ENCODE peak calls at places on chromosomes 4 and X, in four cellular contexts. P is hypothalamus; E is GM03348; U is stimulated activated CD8-positive, alpha-beta memory T cell treated with anti-CD3 and anti-CD28 coated beads, Interleukin-7, amount 100 ng/mL, for 24 hours. F is an unnamed sample.
A peak's percentile ranks its signal among the peaks of the same experiment; 100 is the strongest.

GRCh38 chr4:55625835-55626234 is 10.3 kb downstream of the NMU start:
- DNase-seq in E (no peak), P (no peak), U (no peak), F (no peak)

GRCh38 chr4:100428051-100428450 is 89.8 kb downstream of the EMCN start:
- DNase-seq in E (peak; percentile 6), U (no peak), P (no peak), F (peak; percentile 62)

GRCh38 chrX:19824603-19825002 is 62.8 kb downstream of the SH3KBP1 start:
- DNase-seq in U (no peak), P (no peak), E (peak; percentile 52), F (peak; percentile 73)

GRCh38 chr4:124132161-124132560 is 580.4 kb downstream of the ANKRD50 start:
- DNase-seq in E (no peak), U (no peak), P (no peak), F (peak; percentile 8)

GRCh38 chrX:72052415-72053090 is 79.2 kb downstream of the RTL5 start:
- DNase-seq in E (peak; percentile 19), U (no peak), P (no peak), F (peak; percentile 63)

GRCh38 chr4:150533673-150534072 is 48.3 kb upstream of the MAB21L2 start:
- DNase-seq in P (no peak), E (no peak), U (no peak), F (peak; percentile 0)

GRCh38 chr4:150593996-150594395 is 12.0 kb downstream of the MAB21L2 start:
- DNase-seq in U (no peak), E (peak; percentile 11), P (no peak), F (peak; percentile 30)

GRCh38 chrX:9037296-9037695 is 3.4 kb upstream of the FAM9B start:
- DNase-seq in U (no peak), P (no peak), E (no peak), F (no peak)

GRCh38 chr4:119190354-119190753 is 22.2 kb upstream of the USP53 start:
- DNase-seq in U (no peak), P (no peak), E (no peak), F (no peak)

GRCh38 chrX:102345916-102346315 is 93.9 kb downstream of the NXF2B start:
- DNase-seq in E (peak; percentile 32), U (peak; percentile 30), P (no peak), F (peak; percentile 39)

GRCh38 chr4:55925235-55925634 is 23.5 kb upstream of the CEP135 start:
- DNase-seq in U (no peak), E (no peak), P (no peak), F (peak; percentile 33)

GRCh38 chr4:26191353-26191752 is 129.5 kb upstream of the RBPJ start:
- DNase-seq in P (no peak), E (no peak), U (no peak), F (no peak)

F was measured in GM23248.